ENCODE peak calls at places on chromosomes 4 and X, in six cellular contexts. One of them, this sample, is unnamed.

GRCh38 chrX:12779534-12779933 is 11.7 kb upstream of the PRPS2 start:
- DNase-seq in heart right ventricle: no peak
- DNase-seq in CD4-positive, CD25-positive, alpha-beta regulatory T cell: no peak
- DNase-seq in K562: no peak
- DNase-seq in aorta: no peak
- DNase-seq in HepG2: peak; percentile 37
- DNase-seq in this sample: no peak

GRCh38 chr4:82230310-82230709 is 143.5 kb downstream of the HNRNPD start:
- DNase-seq in heart right ventricle: no peak
- DNase-seq in CD4-positive, CD25-positive, alpha-beta regulatory T cell: no peak
- DNase-seq in K562: no peak
- DNase-seq in aorta: no peak
- DNase-seq in HepG2: no peak
- DNase-seq in this sample: no peak

GRCh38 chr4:138405934-138406567 is 163.9 kb upstream of the SLC7A11 start:
- DNase-seq in heart right ventricle: no peak
- DNase-seq in CD4-positive, CD25-positive, alpha-beta regulatory T cell: no peak
- DNase-seq in K562: no peak
- DNase-seq in aorta: no peak
- DNase-seq in HepG2: no peak
- DNase-seq in this sample: no peak

GRCh38 chr4:53365121-53365485 is 758 bp downstream of the SCFD2 start:
- DNase-seq in heart right ventricle: no peak
- DNase-seq in CD4-positive, CD25-positive, alpha-beta regulatory T cell: peak; percentile 3
- DNase-seq in K562: peak; percentile 19
- DNase-seq in aorta: no peak
- DNase-seq in HepG2: peak; percentile 11
- DNase-seq in this sample: no peak

GRCh38 chr4:41212221-41213203 is 1.8 kb downstream of the APBB2 start:
- DNase-seq in heart right ventricle: no peak
- DNase-seq in CD4-positive, CD25-positive, alpha-beta regulatory T cell: no peak
- DNase-seq in K562: no peak
- DNase-seq in aorta: no peak
- DNase-seq in HepG2: peak; percentile 64
- DNase-seq in this sample: no peak

GRCh38 chr4:118396881-118397666 is 44.3 kb upstream of the PRSS12 start:
- DNase-seq in heart right ventricle: no peak
- DNase-seq in CD4-positive, CD25-positive, alpha-beta regulatory T cell: no peak
- DNase-seq in K562: no peak
- DNase-seq in aorta: no peak
- DNase-seq in HepG2: no peak
- DNase-seq in this sample: no peak

GRCh38 chr4:124903995-124904722 is 191.6 kb upstream of the ANKRD50 start:
- DNase-seq in heart right ventricle: no peak
- DNase-seq in CD4-positive, CD25-positive, alpha-beta regulatory T cell: no peak
- DNase-seq in K562: no peak
- DNase-seq in aorta: peak; percentile 47
- DNase-seq in HepG2: no peak
- DNase-seq in this sample: no peak

GRCh38 chr4:1608821-1609500 is 75.2 kb downstream of the FAM53A start:
- DNase-seq in heart right ventricle: peak; percentile 5
- DNase-seq in CD4-positive, CD25-positive, alpha-beta regulatory T cell: no peak
- DNase-seq in K562: no peak
- DNase-seq in aorta: peak; percentile 28
- DNase-seq in HepG2: no peak
- DNase-seq in this sample: no peak

GRCh38 chr4:8938623-8939022 is 67.0 kb upstream of the HMX1 start:
- DNase-seq in heart right ventricle: no peak
- DNase-seq in CD4-positive, CD25-positive, alpha-beta regulatory T cell: no peak
- DNase-seq in K562: peak; percentile 2
- DNase-seq in aorta: no peak
- DNase-seq in HepG2: no peak
- DNase-seq in this sample: no peak
- H3K9me3 ChIP-seq in heart right ventricle: no peaks in the 10 kb centered on the region
- H3K9me3 ChIP-seq in CD4-positive, CD25-positive, alpha-beta regulatory T cell: no peaks in the 10 kb centered on the region
- H3K9me3 ChIP-seq in K562: no peaks in the 10 kb centered on the region
- H3K9me3 ChIP-seq in aorta: no peaks in the 10 kb centered on the region
- H3K9me3 ChIP-seq in HepG2: no peaks in the 10 kb centered on the region
- H3K9me3 ChIP-seq in this sample: no peaks in the 10 kb centered on the region

GRCh38 chr4:85951-86350 is 32.8 kb downstream of the ZNF595 start:
- DNase-seq in heart right ventricle: no peak
- DNase-seq in CD4-positive, CD25-positive, alpha-beta regulatory T cell: no peak
- DNase-seq in K562: no peak
- DNase-seq in aorta: no peak
- DNase-seq in HepG2: no peak
- DNase-seq in this sample: no peak
- H3K9me3 ChIP-seq in heart right ventricle: peaks cover 32% of the 10 kb centered on the region
- H3K9me3 ChIP-seq in CD4-positive, CD25-positive, alpha-beta regulatory T cell: peaks cover 74% of the 10 kb centered on the region
- H3K9me3 ChIP-seq in K562: peaks cover 26% of the 10 kb centered on the region
- H3K9me3 ChIP-seq in aorta: peaks cover 9% of the 10 kb centered on the region
- H3K9me3 ChIP-seq in HepG2: peaks cover 82% of the 10 kb centered on the region
- H3K9me3 ChIP-seq in this sample: peaks cover 27% of the 10 kb centered on the region

GRCh38 chrX:146055733-146056132 is 238.1 kb downstream of the SLITRK2 start:
- DNase-seq in heart right ventricle: no peak
- DNase-seq in CD4-positive, CD25-positive, alpha-beta regulatory T cell: no peak
- DNase-seq in K562: no peak
- DNase-seq in aorta: no peak
- DNase-seq in HepG2: no peak
- DNase-seq in this sample: no peak

GRCh38 chrX:146054311-146054710 is 236.7 kb downstream of the SLITRK2 start:
- DNase-seq in heart right ventricle: no peak
- DNase-seq in CD4-positive, CD25-positive, alpha-beta regulatory T cell: no peak
- DNase-seq in K562: no peak
- DNase-seq in aorta: no peak
- DNase-seq in HepG2: no peak
- DNase-seq in this sample: no peak

GRCh38 chrX:146056511-146057081 is 239.0 kb downstream of the SLITRK2 start:
- DNase-seq in heart right ventricle: no peak
- DNase-seq in CD4-positive, CD25-positive, alpha-beta regulatory T cell: no peak
- DNase-seq in K562: no peak
- DNase-seq in aorta: no peak
- DNase-seq in HepG2: no peak
- DNase-seq in this sample: no peak
- H3K9me3 ChIP-seq in heart right ventricle: no peaks in the 10 kb centered on the region
- H3K9me3 ChIP-seq in CD4-positive, CD25-positive, alpha-beta regulatory T cell: no peaks in the 10 kb centered on the region
- H3K9me3 ChIP-seq in K562: no peaks in the 10 kb centered on the region
- H3K9me3 ChIP-seq in aorta: no peaks in the 10 kb centered on the region
- H3K9me3 ChIP-seq in HepG2: peaks cover 51% of the 10 kb centered on the region
- H3K9me3 ChIP-seq in this sample: no peaks in the 10 kb centered on the region

GRCh38 chr4:138935-139334 is 14.6 kb downstream of the ZNF718 start:
- DNase-seq in heart right ventricle: no peak
- DNase-seq in CD4-positive, CD25-positive, alpha-beta regulatory T cell: no peak
- DNase-seq in K562: no peak
- DNase-seq in aorta: no peak
- DNase-seq in HepG2: no peak
- DNase-seq in this sample: no peak

DNA sequence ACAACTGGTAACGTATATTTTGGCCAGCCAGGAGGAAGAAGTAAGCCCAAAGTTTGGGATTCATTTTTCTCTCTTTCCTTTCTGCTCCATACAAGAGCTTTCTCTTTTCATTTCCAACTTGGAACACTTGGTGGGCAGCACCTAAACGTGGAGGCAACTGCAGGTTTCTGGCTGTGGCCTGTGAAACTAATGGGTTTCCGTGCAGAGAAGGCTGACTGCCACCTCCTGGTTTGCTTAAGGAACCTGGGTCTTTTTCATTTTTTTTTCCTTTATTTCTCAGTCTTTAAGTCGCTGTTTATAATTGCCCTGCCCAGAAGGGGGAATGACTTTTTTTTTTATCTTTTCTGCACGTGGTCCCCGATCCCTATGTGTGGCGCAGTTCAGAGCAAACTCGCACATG is 15.4 kb downstream of the ZNF718 start:
- DNase-seq in heart right ventricle: no peak
- DNase-seq in CD4-positive, CD25-positive, alpha-beta regulatory T cell: no peak
- DNase-seq in K562: no peak
- DNase-seq in aorta: no peak
- DNase-seq in HepG2: no peak
- DNase-seq in this sample: no peak
- H3K9me3 ChIP-seq in heart right ventricle: peaks cover 7% of the 10 kb centered on the region
- H3K9me3 ChIP-seq in CD4-positive, CD25-positive, alpha-beta regulatory T cell: peaks cover 88% of the 10 kb centered on the region
- H3K9me3 ChIP-seq in K562: peaks cover 5% of the 10 kb centered on the region
- H3K9me3 ChIP-seq in aorta: peaks cover 17% of the 10 kb centered on the region
- H3K9me3 ChIP-seq in HepG2: peaks cover 95% of the 10 kb centered on the region
- H3K9me3 ChIP-seq in this sample: peaks cover 26% of the 10 kb centered on the region

This sample was measured in T-helper 17 cell.